ENCODE peak calls at places on chromosome 21, in seven cellular contexts. Q is left ventricle myocardium inferior, H is astrocyte, K is fibroblast of mammary gland, V is ascending aorta, N is sigmoid colon, T is cardiac fibroblast. J is an unnamed sample.

GRCh38 chr21:17900281-17900989 is 81.3 kb upstream of the C21orf91 start:
- DNase-seq in Q (peak), N (no peak), K (no peak), T (no peak), H (no peak), V (no peak), J (no peak)

GRCh38 chr21:41883582-41883981 is 4.4 kb upstream of the PRDM15 start:
- DNase-seq in Q (no peak), N (no peak), H (no peak), V (no peak), T (peak), K (no peak), J (no peak)

GRCh38 chr21:25360593-25360992 is 246.7 kb downstream of the MRPL39 start:
- DNase-seq in Q (no peak), T (no peak), K (peak), V (no peak), N (no peak), H (no peak), J (no peak)

GRCh38 chr21:34648739-34649297 is 20.0 kb upstream of the CLIC6 start:
- DNase-seq in Q (no peak), N (no peak), H (no peak), K (no peak), V (no peak), T (no peak), J (no peak)

GRCh38 chr21:29436143-29436542 is 137.4 kb downstream of the BACH1 start:
- DNase-seq in K (peak), H (peak), N (no peak), V (no peak), T (peak), Q (peak), J (peak)

GRCh38 chr21:27776925-27777553 is 810.2 kb upstream of the ADAMTS5 start:
- DNase-seq in K (peak), T (peak), V (no peak), H (no peak), Q (peak), N (no peak), J (peak)

GRCh38 chr21:43771199-43771675 is 4.9 kb downstream of the CSTB start:
- DNase-seq in Q (no peak), K (no peak), V (no peak), H (no peak), T (no peak), N (no peak), J (no peak)

GRCh38 chr21:17537299-17537698 is 24.5 kb downstream of the CXADR start:
- DNase-seq in K (no peak), Q (no peak), V (no peak), T (peak), N (no peak), H (no peak), J (peak)

GRCh38 chr21:32001390-32001789 is 128.6 kb downstream of the HUNK start:
- DNase-seq in Q (no peak), H (no peak), N (no peak), V (no peak), T (no peak), K (no peak), J (no peak)

GRCh38 chr21:42527489-42528158 is 14.0 kb downstream of the SLC37A1 start:
- DNase-seq in T (no peak), K (no peak), Q (no peak), H (no peak), V (peak), N (no peak), J (no peak)

GRCh38 chr21:34744801-34745200 is 76.0 kb downstream of the CLIC6 start:
- DNase-seq in Q (no peak), V (no peak), T (no peak), H (no peak), N (no peak), K (no peak), J (no peak)

GRCh38 chr21:36429672-36430546 is 44.7 kb downstream of the CHAF1B start:
- DNase-seq in Q (peak), N (peak), T (peak), V (peak), H (peak), K (peak), J (peak)
- TF ChIP-seq CTCF in Q (no peak), N (no peak), T (no peak), V (peak), H (no peak), K (no peak), J (peak)

GRCh38 chr21:45555251-45555556 is 13.0 kb upstream of the SLC19A1 start:
- DNase-seq in K (peak), T (no peak), V (no peak), Q (no peak), N (no peak), H (no peak), J (no peak)
- H3K4me3 ChIP-seq in K (no peak), T (peak), V (peak), Q (peak), N (peak), H (no peak), J (peak)

DNA sequence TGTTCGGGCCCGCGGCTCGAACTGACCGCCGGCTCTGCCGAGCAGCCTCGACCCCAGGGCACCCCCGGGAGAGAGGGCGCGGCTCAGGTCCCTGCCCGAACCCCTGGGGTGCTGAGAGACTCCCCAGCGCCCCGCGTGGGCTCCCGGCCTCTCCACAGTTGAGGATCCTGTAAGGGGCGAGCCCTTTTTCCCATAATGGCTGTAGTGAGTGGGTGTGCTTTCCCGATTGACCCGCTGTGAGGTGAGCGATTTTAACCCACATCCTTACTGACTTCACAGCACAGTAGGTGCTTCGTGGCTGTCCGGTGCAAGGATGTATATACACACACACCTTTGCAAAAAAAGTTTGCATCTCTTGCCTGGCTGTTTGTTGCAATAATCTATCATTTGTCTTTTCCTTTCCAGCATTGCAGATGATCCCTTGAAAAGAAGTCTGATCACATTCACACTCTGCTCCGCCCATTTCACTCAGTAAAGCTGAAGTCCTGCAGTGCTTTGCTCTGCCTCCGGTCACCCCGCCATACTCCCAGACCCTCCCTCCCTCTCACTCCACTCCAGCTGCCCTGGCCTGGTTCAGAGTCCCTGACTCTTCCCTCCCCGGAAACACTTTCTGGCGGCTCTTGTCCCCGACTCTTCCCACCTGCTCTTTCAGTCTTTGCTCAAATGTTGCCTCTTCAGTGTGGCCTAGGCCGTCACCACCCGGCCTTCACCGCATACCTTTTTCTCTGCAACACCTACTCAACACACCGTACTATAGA is 955 bp upstream of the UBE2G2 start:
- DNase-seq in K (no peak), T (peak), Q (no peak), V (no peak), H (no peak), N (no peak), J (no peak)
- TF ChIP-seq CTCF in K (no peak), T (no peak), Q (no peak), V (no peak), H (no peak), N (no peak), J (no peak)

DNA sequence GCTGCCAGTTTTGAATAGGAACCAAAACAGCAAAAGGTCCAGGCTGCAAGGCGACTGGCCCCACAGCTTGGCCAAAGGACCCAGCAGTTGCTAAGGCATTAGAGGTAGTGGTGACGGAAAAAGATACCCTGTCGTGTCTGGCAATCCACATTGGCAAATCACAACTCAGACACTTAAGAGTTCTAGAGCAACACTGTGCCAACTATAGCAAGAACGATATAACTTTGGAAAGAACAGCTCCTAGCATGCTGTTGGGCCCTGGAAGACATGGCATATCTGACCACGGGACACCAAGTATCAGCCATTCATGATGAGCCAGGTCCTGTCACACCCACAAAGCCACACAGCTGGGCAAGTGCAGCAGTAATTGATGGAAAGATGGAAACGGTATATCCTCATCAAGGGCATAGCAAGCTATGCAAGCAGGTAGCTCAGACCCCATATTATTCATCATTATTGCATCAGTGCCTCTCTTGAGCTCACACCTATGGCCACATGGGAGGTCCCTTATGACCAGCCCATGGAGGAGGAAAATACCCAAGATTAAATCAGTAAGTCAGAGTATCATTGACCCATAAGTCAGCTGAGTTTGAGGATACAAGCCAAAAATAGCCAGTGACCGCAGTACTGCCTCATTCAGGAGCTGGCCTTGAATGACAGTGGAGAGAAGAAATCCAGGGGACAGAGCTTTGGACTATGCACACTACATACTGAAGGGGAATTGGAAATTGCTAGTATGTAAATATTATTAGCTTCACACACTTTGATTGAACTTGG is 221.2 kb downstream of the SETD4 start:
- DNase-seq in Q (no peak), V (no peak), N (no peak), K (no peak), T (no peak), H (no peak), J (no peak)
- H3K4me3 ChIP-seq in Q (no peak), V (no peak), N (no peak), K (no peak), T (no peak), H (no peak), J (no peak)

DNA sequence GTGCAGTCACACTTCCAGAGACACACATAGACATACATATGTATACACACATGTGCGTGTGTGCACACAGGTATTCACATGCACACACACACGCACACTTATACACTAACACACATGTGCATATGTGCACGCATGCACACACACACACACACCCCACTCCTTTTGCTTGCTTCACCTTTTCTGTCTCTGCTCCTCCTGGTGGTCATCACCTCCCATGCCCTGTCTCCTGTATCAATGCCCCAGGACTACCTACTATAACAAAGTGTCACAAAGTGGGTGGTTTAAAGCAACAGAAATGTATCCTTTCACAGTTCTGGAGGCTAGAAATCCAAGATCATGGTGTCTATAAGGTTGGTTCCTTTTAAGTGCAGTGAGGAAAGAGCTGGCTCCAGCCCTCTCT is 27.4 kb downstream of the ETS2 start:
- DNase-seq in Q (no peak), K (no peak), V (no peak), H (no peak), T (no peak), N (no peak), J (no peak)
- TF ChIP-seq CTCF in Q (no peak), K (peak), V (no peak), H (no peak), T (peak), N (no peak), J (peak)

J was measured in fibroblast of pulmonary artery.